ENCODE peak calls at places on chromosomes 5 and 9, in four cellular contexts. E is transverse colon, Z is breast epithelium, G is IMR-90. S is an unnamed sample.
A peak's percentile ranks its signal among the peaks of the same experiment; 100 is the strongest.

GRCh38 chr9:3525088-3525835 is 539 bp downstream of the RFX3 start:
- DNase-seq in G (no peak), E (no peak), Z (no peak), S (peak; percentile 61)

GRCh38 chr5:52995095-52995494 is 5.9 kb downstream of the ITGA2 start:
- DNase-seq in E (no peak), Z (no peak), G (no peak), S (no peak)

GRCh38 chr9:35907732-35908483 is 1.4 kb upstream of the SPAAR start:
- DNase-seq in E (peak; percentile 70), G (peak; percentile 88), Z (no peak), S (no peak)

GRCh38 chr5:98769006-98769255 is 4.5 kb upstream of the RGMB start:
- DNase-seq in E (peak; percentile 68), G (no peak), Z (peak; percentile 55), S (no peak)

GRCh38 chr9:98479967-98480847 is 224.8 kb upstream of the TBC1D2 start:
- DNase-seq in G (peak; percentile 41), Z (no peak), E (no peak), S (no peak)

GRCh38 chr5:2109566-2109965 is 226.8 kb upstream of the IRX4 start:
- DNase-seq in G (no peak), Z (no peak), E (no peak), S (no peak)

GRCh38 chr5:76641514-76642120 is 18.4 kb upstream of the F2RL2 start:
- DNase-seq in E (peak; percentile 61), Z (no peak), G (peak; percentile 79), S (no peak)

GRCh38 chr9:34568783-34569182 is 20.7 kb downstream of the CNTFR start:
- DNase-seq in Z (no peak), G (no peak), E (no peak), S (no peak)

GRCh38 chr9:130480673-130481072 is 35.9 kb downstream of the ASS1 start:
- DNase-seq in Z (no peak), E (no peak), G (no peak), S (no peak)

GRCh38 chr9:10612649-10613398 is at the start of gene PTPRD:
- DNase-seq in Z (peak; percentile 54), G (peak; percentile 5), E (peak; percentile 12), S (peak; percentile 8)

GRCh38 chr9:89154218-89154617 is 24.4 kb downstream of the SHC3 start:
- DNase-seq in G (no peak), E (no peak), Z (no peak), S (no peak)

GRCh38 chr5:149775785-149776184 is 45.7 kb downstream of the PPARGC1B start:
- DNase-seq in G (no peak), Z (no peak), E (no peak), S (no peak)

GRCh38 chr5:17379188-17379951 is 118.7 kb upstream of the TAF11L2 start:
- DNase-seq in Z (no peak), G (peak; percentile 21), E (no peak), S (no peak)

GRCh38 chr5:141850183-141850768 is 27.9 kb downstream of the PCDH1 start:
- DNase-seq in G (peak; percentile 17), E (no peak), Z (no peak), S (no peak)

GRCh38 chr9:135060461-135061116 is 26.9 kb upstream of the OLFM1 start:
- DNase-seq in Z (peak; percentile 27), G (no peak), E (no peak), S (no peak)

GRCh38 chr5:168920019-168920813 is 341.0 kb upstream of the PANK3 start:
- DNase-seq in Z (no peak), G (no peak), E (no peak), S (no peak)

GRCh38 chr9:33867747-33868429 is 50.9 kb downstream of the UBE2R2 start:
- DNase-seq in E (no peak), Z (no peak), G (no peak), S (no peak)

GRCh38 chr9:94675008-94675841 is 35.9 kb upstream of the FBP1 start:
- DNase-seq in Z (no peak), G (peak; percentile 48), E (no peak), S (no peak)

GRCh38 chr9:112527959-112528358 is 41.3 kb downstream of the KIAA1958 start:
- DNase-seq in E (no peak), Z (no peak), G (no peak), S (no peak)

GRCh38 chr5:83570916-83571315 is 99.4 kb downstream of the VCAN start:
- DNase-seq in E (no peak), G (peak; percentile 54), Z (no peak), S (no peak)

GRCh38 chr9:77011973-77012817 is 7.3 kb upstream of the FOXB2 start:
- DNase-seq in Z (peak; percentile 62), G (peak; percentile 29), E (peak; percentile 71), S (peak; percentile 47)

GRCh38 chr9:71393011-71393410 is 271.6 kb upstream of the TRPM3 start:
- DNase-seq in E (no peak), G (no peak), Z (no peak), S (no peak)

GRCh38 chr5:160166973-160167622 is 47.8 kb upstream of the PWWP2A start:
- DNase-seq in E (no peak), Z (no peak), G (no peak), S (no peak)

GRCh38 chr5:77017668-77018067 is 12.5 kb upstream of the AGGF1 start:
- DNase-seq in G (no peak), Z (no peak), E (no peak), S (no peak)

GRCh38 chr9:35967042-35967441 is 9.1 kb upstream of the OR2S2 start:
- DNase-seq in G (no peak), E (no peak), Z (no peak), S (no peak)

GRCh38 chr5:125409496-125410351 is 663.3 kb upstream of the ZNF608 start:
- DNase-seq in G (peak; percentile 7), Z (no peak), E (no peak), S (no peak)

GRCh38 chr9:133144142-133144886 is 19.4 kb downstream of the GBGT1 start:
- DNase-seq in E (peak; percentile 95), G (peak; percentile 51), Z (no peak), S (peak; percentile 83)

GRCh38 chr5:97056263-97056662 is 86.1 kb downstream of the LIX1 start:
- DNase-seq in Z (no peak), E (no peak), G (no peak), S (no peak)

GRCh38 chr5:150778103-150778516 is 447 bp upstream of the SMIM3 start:
- DNase-seq in Z (no peak), E (no peak), G (peak; percentile 51), S (no peak)

GRCh38 chr5:122507581-122507980 is 195.5 kb downstream of the SNCAIP start:
- DNase-seq in G (no peak), Z (no peak), E (no peak), S (no peak)

GRCh38 chr5:149838881-149839739 is 105.5 kb downstream of the PDE6A start:
- DNase-seq in G (peak; percentile 78), Z (no peak), E (no peak), S (no peak)

GRCh38 chr5:41721521-41721920 is 148.7 kb downstream of the OXCT1 start:
- DNase-seq in Z (no peak), E (no peak), G (peak; percentile 2), S (no peak)

GRCh38 chr5:109455598-109456096 is 45.9 kb upstream of the PJA2 start:
- DNase-seq in Z (no peak), E (peak; percentile 11), G (peak; percentile 98), S (no peak)

GRCh38 chr5:43433381-43433780 is 21.2 kb upstream of the CCL28 start:
- DNase-seq in G (no peak), E (no peak), Z (no peak), S (no peak)
- H3K27ac ChIP-seq in G (no peak overlapping the region), E (peak overlapping the region; percentile 36), Z (peak overlapping the region; percentile 68), S (no peak overlapping the region)

DNA sequence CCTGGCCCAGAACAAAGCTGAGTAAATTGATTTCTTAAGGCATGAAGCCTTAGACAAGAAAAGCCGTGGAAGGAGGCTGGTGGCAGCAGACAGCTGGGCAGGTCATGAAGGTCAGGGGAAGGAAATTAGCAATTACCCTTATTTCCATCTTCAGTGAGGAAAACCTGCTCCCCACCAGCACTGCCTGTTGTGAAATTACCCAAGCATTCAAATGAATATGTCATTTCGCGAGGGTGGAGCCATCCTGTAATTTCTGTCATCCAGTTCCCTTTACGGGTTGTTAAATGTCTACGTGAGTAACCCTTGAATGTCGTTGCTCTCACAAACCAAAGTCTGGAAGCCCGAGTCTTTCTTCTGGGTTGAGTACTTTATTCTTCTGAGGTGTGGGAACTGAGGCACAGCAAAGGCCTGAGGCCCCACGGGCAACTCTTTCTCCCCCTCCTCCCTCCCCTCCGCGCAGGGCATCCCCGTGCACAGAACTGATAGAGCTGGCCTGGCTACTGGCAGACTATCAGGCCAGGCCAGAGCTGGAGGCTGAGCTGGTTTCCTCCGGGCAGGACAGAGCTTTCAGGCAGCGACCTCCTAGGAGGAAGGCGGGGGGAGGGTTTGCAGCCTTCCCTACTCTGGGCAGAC is 22.0 kb upstream of the AK3 start:
- DNase-seq in E (peak; percentile 53), Z (no peak), G (no peak), S (no peak)
- TF ChIP-seq CTCF in E (peak; percentile 28), Z (no peak), G (no peak), S (no peak)

DNA sequence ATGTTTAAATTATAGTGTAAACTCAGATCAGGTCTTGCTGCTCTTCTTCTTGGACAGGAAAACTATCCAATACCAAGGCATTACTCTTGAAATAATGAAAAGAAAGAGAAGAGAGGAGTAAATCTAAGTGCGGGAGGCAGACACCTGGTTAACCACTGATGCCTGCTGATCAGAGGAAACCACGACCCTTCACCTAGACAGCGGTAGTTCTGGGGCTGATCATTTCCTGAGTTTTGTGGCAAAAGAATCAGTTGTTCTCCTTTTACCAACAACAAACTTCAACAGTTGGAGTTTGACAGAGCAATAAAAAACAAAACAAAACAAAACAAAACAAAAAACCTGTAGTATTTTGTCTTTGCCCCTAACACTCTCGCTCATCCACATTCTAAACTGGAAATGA is 3.0 kb downstream of the RLN1 start:
- DNase-seq in G (no peak), Z (no peak), E (no peak), S (no peak)
- H3K27ac ChIP-seq in G (no peak overlapping the region), Z (no peak overlapping the region), E (no peak overlapping the region), S (no peak overlapping the region)

DNA sequence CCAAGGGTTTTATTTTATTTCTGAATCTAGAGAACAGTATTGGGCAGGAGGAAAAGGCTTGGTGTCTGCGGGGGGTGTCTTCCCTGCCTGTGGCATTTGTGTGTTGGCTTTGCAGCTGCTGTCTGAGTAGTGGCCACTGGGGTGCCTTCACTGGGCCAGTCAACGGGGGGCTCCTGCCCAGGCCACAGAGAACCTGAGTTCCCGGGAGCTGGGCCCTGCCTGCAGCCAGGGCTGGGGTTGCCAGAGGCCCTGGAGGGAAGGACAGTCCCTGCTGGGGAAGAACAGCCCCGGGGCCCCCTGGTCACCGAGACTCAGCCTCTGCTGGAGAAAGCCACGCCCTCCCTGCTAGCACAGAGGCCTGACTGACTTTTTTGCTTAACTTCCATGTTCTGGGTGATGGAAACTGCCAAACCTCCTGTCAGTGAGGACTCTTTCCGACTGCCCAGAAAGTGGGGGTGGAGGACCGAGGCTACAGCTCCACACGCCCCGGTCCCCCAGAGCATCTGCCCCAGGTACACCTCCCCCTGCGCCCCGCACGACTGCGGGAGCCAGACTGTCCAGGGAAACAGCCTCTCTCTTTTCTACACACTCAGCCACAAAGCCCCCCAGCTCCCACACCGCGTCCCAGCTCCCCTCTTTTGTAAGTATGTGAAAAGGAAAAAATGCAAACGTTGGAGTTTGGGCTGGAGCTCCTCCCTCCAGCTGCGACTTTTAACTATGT is 133.4 kb downstream of the DAB2IP start:
- DNase-seq in Z (no peak), G (no peak), E (peak; percentile 6), S (no peak)
- TF ChIP-seq CTCF in Z (no peak), G (no peak), E (no peak), S (no peak)

GRCh38 chr5:44645502-44645901 is 163.2 kb upstream of the MRPS30 start:
- DNase-seq in G (no peak), E (no peak), Z (no peak), S (no peak)
- H3K27ac ChIP-seq in G (no peak overlapping the region), E (no peak overlapping the region), Z (no peak overlapping the region), S (no peak overlapping the region)